ENCODE peak calls at places on chromosomes 7 and 10, in seven cellular contexts. Q is H9, P is osteocyte, E is A549, Y is right cardiac atrium, G is amygdala, M is lower leg skin. O is an unnamed sample.

GRCh38 chr7:5041047-5041446 is 4.6 kb upstream of the RBAK start:
- DNase-seq in Q (no peak), P (no peak), E (no peak), Y (no peak), G (no peak), M (no peak), O (no peak)

GRCh38 chr7:34168013-34168412 is 262.7 kb downstream of the BMPER start:
- DNase-seq in Q (no peak), P (no peak), E (no peak), Y (no peak), G (no peak), M (no peak), O (no peak)

GRCh38 chr10:29377333-29377961 is 88.6 kb downstream of the LYZL1 start:
- DNase-seq in Q (no peak), P (no peak), E (peak), Y (no peak), G (no peak), M (peak), O (no peak)

GRCh38 chr10:11425288-11425595 is 186.2 kb downstream of the USP6NL start:
- DNase-seq in Q (no peak), P (no peak), E (no peak), Y (no peak), G (no peak), M (no peak), O (no peak)

GRCh38 chr7:117715784-117716445 is 157.3 kb downstream of the CTTNBP2 start:
- DNase-seq in Q (peak), P (no peak), E (peak), Y (no peak), G (peak), M (no peak), O (no peak)

GRCh38 chr10:74988787-74989574 is 122.5 kb upstream of the SAMD8 start:
- DNase-seq in Q (no peak), P (no peak), E (no peak), Y (no peak), G (no peak), M (no peak), O (no peak)

GRCh38 chr10:18043148-18043547 is 91.4 kb downstream of the SLC39A12 start:
- DNase-seq in Q (no peak), P (no peak), E (no peak), Y (no peak), G (no peak), M (no peak), O (no peak)

GRCh38 chr10:62554632-62555199 is 180.5 kb downstream of the ZNF365 start:
- DNase-seq in Q (peak), P (no peak), E (peak), Y (no peak), G (no peak), M (no peak), O (peak)

GRCh38 chr10:13483073-13483472 is 45.7 kb downstream of the BEND7 start:
- DNase-seq in Q (no peak), P (no peak), E (no peak), Y (no peak), G (no peak), M (no peak), O (no peak)

GRCh38 chr7:139673230-139673629 is 104.6 kb downstream of the HIPK2 start:
- DNase-seq in Q (peak), P (no peak), E (no peak), Y (no peak), G (no peak), M (peak), O (no peak)

GRCh38 chr10:47456794-47457527 is 27.0 kb downstream of the ANXA8 start:
- DNase-seq in Q (peak), P (peak), E (no peak), Y (no peak), G (no peak), M (no peak), O (no peak)